ENCODE peak calls at places on chromosomes 1 and 21, in five cellular contexts. R is Kasumi-1; E is activated T-cell treated with anti-CD3 and anti-CD28 coated beads, Interleukin-2, amount 50 U/mL, for 72 hours; K is breast epithelium; P is substantia nigra. S is an unnamed sample.

GRCh38 chr1:165884690-165885304 is 57.4 kb downstream of the UCK2 start:
- DNase-seq in K (no peak), R (peak; percentile 54), P (no peak), E (no peak), S (no peak)

GRCh38 chr1:52825868-52826267 is 16.7 kb upstream of the ZYG11A start:
- DNase-seq in E (no peak), R (peak; percentile 84), K (no peak), P (no peak), S (no peak)

GRCh38 chr1:88608139-88608943 is 75.7 kb upstream of the PKN2 start:
- DNase-seq in P (no peak), E (no peak), R (peak; percentile 72), K (no peak), S (no peak)

GRCh38 chr1:5819391-5820025 is 172.7 kb downstream of the NPHP4 start:
- DNase-seq in R (no peak), E (no peak), P (no peak), K (no peak), S (no peak)

GRCh38 chr1:182909578-182909977 is 43.4 kb downstream of the SHCBP1L start:
- DNase-seq in P (no peak), E (no peak), R (no peak), K (no peak), S (peak; percentile 26)

GRCh38 chr1:224454337-224455055 is 19.9 kb upstream of the WDR26 start:
- DNase-seq in K (peak; percentile 47), R (no peak), P (no peak), E (no peak), S (no peak)

GRCh38 chr21:44903689-44904088 is 17.0 kb downstream of the ITGB2 start:
- DNase-seq in P (no peak), K (no peak), E (no peak), R (no peak), S (no peak)

GRCh38 chr1:234114648-234115307 is 210.3 kb downstream of the SLC35F3 start:
- DNase-seq in E (peak; percentile 32), K (peak; percentile 18), R (peak; percentile 75), P (no peak), S (peak; percentile 35)

GRCh38 chr21:35323947-35324346 is 274.8 kb upstream of the RUNX1 start:
- DNase-seq in P (peak; percentile 2), E (no peak), K (no peak), R (no peak), S (no peak)

GRCh38 chr21:45974073-45975016 is 7.2 kb upstream of the COL6A1 start:
- DNase-seq in E (peak; percentile 42), R (no peak), P (no peak), K (peak; percentile 30), S (no peak)

GRCh38 chr1:54857066-54857660 is 29.8 kb downstream of the DHCR24 start:
- DNase-seq in E (no peak), P (no peak), R (no peak), K (no peak), S (no peak)

GRCh38 chr1:160070243-160071163 is 543 bp upstream of the KCNJ10 start:
- DNase-seq in K (peak; percentile 45), P (peak; percentile 95), E (peak; percentile 63), R (peak; percentile 35), S (peak; percentile 92)

GRCh38 chr1:31980835-31981782 is 32.6 kb upstream of the KHDRBS1 start:
- DNase-seq in P (no peak), E (no peak), R (no peak), K (no peak), S (no peak)

GRCh38 chr1:231919269-231919886 is 292.8 kb downstream of the DISC1 start:
- DNase-seq in P (no peak), R (no peak), E (no peak), K (no peak), S (peak; percentile 23)

GRCh38 chr1:36894824-36895223 is 139.5 kb downstream of the GRIK3 start:
- DNase-seq in K (no peak), R (no peak), P (no peak), E (no peak), S (no peak)

GRCh38 chr1:53073899-53074311 is 11.9 kb downstream of the PODN start:
- DNase-seq in P (no peak), E (no peak), K (no peak), R (no peak), S (no peak)

GRCh38 chr1:196433000-196433399 is 175.2 kb downstream of the KCNT2 start:
- DNase-seq in R (no peak), E (no peak), P (no peak), K (no peak), S (no peak)

GRCh38 chr1:246210751-246211150 is 296.3 kb downstream of the SMYD3 start:
- DNase-seq in K (no peak), E (no peak), P (no peak), R (no peak), S (peak; percentile 76)

GRCh38 chr1:39638965-39639332 is 494 bp downstream of the HEYL start:
- DNase-seq in P (no peak), E (no peak), R (no peak), K (no peak), S (no peak)

GRCh38 chr1:9736241-9736640 is 84.7 kb downstream of the PIK3CD start:
- DNase-seq in P (no peak), R (no peak), K (no peak), E (no peak), S (no peak)

GRCh38 chr1:93531193-93531592 is 83.3 kb downstream of the FNBP1L start:
- DNase-seq in E (no peak), P (no peak), R (no peak), K (no peak), S (peak; percentile 7)

GRCh38 chr1:205351984-205352713 is 4.6 kb downstream of the KLHDC8A start:
- DNase-seq in P (no peak), E (no peak), K (no peak), R (no peak), S (peak; percentile 99)

GRCh38 chr1:109782514-109782913 is 18.8 kb upstream of the EPS8L3 start:
- DNase-seq in K (no peak), R (no peak), E (no peak), P (no peak), S (no peak)

GRCh38 chr1:41758904-41759548 is 159.7 kb downstream of the HIVEP3 start:
- DNase-seq in R (no peak), E (no peak), K (no peak), P (no peak), S (no peak)

GRCh38 chr1:198444792-198445191 is 95.7 kb downstream of the ATP6V1G3 start:
- DNase-seq in E (no peak), K (no peak), R (no peak), P (no peak), S (no peak)

GRCh38 chr1:10909697-10910489 is 102.6 kb upstream of the TARDBP start:
- DNase-seq in P (peak; percentile 6), E (peak; percentile 83), K (no peak), R (peak; percentile 30), S (peak; percentile 78)

GRCh38 chr1:241330619-241331327 is 26.2 kb downstream of the RGS7 start:
- DNase-seq in K (no peak), R (no peak), P (no peak), E (no peak), S (no peak)

GRCh38 chr1:17696417-17697301 is 58.5 kb upstream of the ACTL8 start:
- DNase-seq in R (no peak), P (no peak), K (peak; percentile 29), E (no peak), S (no peak)

GRCh38 chr1:165354739-165355138 is 1.8 kb downstream of the LMX1A start:
- DNase-seq in K (no peak), R (no peak), P (no peak), E (no peak), S (no peak)

GRCh38 chr1:13725714-13726175 is 25.8 kb downstream of the PRDM2 start:
- DNase-seq in E (peak; percentile 57), K (peak; percentile 53), P (no peak), R (peak; percentile 75), S (peak; percentile 7)

GRCh38 chr1:177926201-177926600 is 43.7 kb downstream of the SEC16B start:
- DNase-seq in P (no peak), E (no peak), R (no peak), K (no peak), S (no peak)

S was measured in BE2C.